ENCODE peak calls at places on chromosome 9, in seven cellular contexts. M, C, A, Y, L, P and O are unnamed samples.
A peak's percentile ranks its signal among the peaks of the same experiment; 100 is the strongest.

GRCh38 chr9:78207319-78207718 is 28.6 kb upstream of the CEP78 start:
- DNase-seq in L (no peak), M (no peak), Y (no peak), A (no peak), C (no peak), P (no peak), O (no peak)

GRCh38 chr9:112249277-112249676 is 74.2 kb upstream of the SUSD1 start:
- DNase-seq in C (no peak), P (no peak), A (no peak), Y (no peak), M (no peak), L (peak; percentile 28), O (no peak)

GRCh38 chr9:79686381-79687130 is 114.8 kb downstream of the TLE4 start:
- DNase-seq in M (peak; percentile 70), P (peak; percentile 23), C (peak; percentile 76), A (no peak), L (peak; percentile 71), Y (no peak), O (no peak)

GRCh38 chr9:116151966-116152381 is 1.6 kb upstream of the PAPPA start:
- DNase-seq in L (peak; percentile 85), C (no peak), A (no peak), M (no peak), P (no peak), Y (no peak), O (no peak)

GRCh38 chr9:89679581-89679980 is 74.8 kb downstream of the GADD45G start:
- DNase-seq in C (no peak), A (no peak), M (no peak), P (no peak), L (no peak), Y (no peak), O (no peak)

GRCh38 chr9:131608469-131609115 is 63.3 kb downstream of the PRRT1B start:
- DNase-seq in Y (peak; percentile 83), P (peak; percentile 76), L (peak; percentile 81), M (peak; percentile 88), A (peak; percentile 90), C (peak; percentile 90), O (no peak)

GRCh38 chr9:80873861-80874260 is 815.5 kb downstream of the TLE1 start:
- DNase-seq in Y (no peak), P (no peak), C (no peak), A (no peak), L (peak; percentile 19), M (no peak), O (no peak)

GRCh38 chr9:134225186-134225585 is 60.8 kb upstream of the RNU6ATAC start:
- DNase-seq in M (no peak), A (peak; percentile 18), L (no peak), P (no peak), C (no peak), Y (no peak), O (no peak)

GRCh38 chr9:125999504-125999881 is 252.3 kb downstream of the PBX3 start:
- DNase-seq in M (no peak), L (no peak), Y (no peak), P (no peak), A (no peak), C (no peak), O (no peak)

GRCh38 chr9:70610287-70610644 is 195.8 kb upstream of the KLF9 start:
- DNase-seq in C (no peak), Y (no peak), M (no peak), L (no peak), A (no peak), P (no peak), O (no peak)

GRCh38 chr9:70607329-70607728 is 192.9 kb upstream of the KLF9 start:
- DNase-seq in M (no peak), P (no peak), Y (no peak), A (no peak), C (no peak), L (no peak), O (no peak)

GRCh38 chr9:70607926-70608325 is 193.5 kb upstream of the KLF9 start:
- DNase-seq in A (no peak), L (no peak), M (no peak), P (no peak), Y (no peak), C (no peak), O (no peak)

GRCh38 chr9:70613024-70613768 is 198.7 kb upstream of the KLF9 start:
- DNase-seq in P (no peak), L (no peak), Y (no peak), M (no peak), A (no peak), C (no peak), O (no peak)

DNA sequence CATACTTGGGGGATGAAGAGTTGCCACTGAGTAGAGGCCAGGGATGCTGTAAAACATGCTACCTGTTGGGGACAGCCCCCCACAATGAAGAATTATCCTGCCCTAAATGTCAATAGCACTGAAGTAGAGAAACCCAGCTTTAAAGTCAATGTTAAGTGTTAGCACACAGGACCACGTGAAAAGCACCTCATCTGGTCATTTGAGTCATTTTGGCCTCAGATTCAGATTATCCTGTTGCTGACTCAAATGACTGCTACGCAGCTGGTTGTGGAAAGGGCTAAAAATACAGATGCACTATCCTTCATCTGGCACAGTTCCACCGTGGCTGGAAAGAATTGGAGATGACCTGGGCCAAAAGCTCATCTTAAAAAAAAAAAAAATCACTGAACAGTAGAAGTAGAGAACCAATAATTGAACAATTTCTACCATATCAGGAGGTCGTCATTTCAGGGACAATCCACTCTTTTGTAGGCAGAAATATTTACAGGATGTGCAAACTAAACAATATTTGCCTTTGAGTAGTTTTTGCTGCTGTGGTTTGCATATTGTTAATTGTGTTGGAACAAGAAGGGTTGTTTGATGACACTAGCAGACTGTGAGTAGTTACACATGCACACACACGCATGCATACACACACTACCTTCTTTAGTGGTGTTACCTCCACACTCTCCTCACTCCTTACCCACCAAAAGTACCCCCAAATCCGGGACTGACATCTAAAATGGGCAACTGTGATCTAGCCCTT is 195.3 kb upstream of the KLF9 start:
- DNase-seq in Y (no peak), A (peak; percentile 71), P (peak; percentile 72), L (peak; percentile 95), C (peak; percentile 73), M (no peak), O (no peak)
- H3K27ac ChIP-seq in Y (no peak overlapping the region), A (peak overlapping the region; percentile 55), P (peak overlapping the region; percentile 50), L (peak overlapping the region; percentile 56), C (peak overlapping the region; percentile 56), M (no peak overlapping the region), O (no peak overlapping the region)

GRCh38 chr9:91279296-91280204 is 82.2 kb downstream of the AUH start:
- DNase-seq in A (no peak), L (no peak), M (no peak), Y (no peak), C (no peak), P (no peak), O (no peak)

GRCh38 chr9:91276513-91276912 is 85.2 kb downstream of the AUH start:
- DNase-seq in M (no peak), L (no peak), Y (no peak), P (no peak), A (no peak), C (no peak), O (no peak)

GRCh38 chr9:91273853-91274552 is 87.7 kb downstream of the AUH start:
- DNase-seq in A (no peak), L (peak; percentile 65), P (no peak), Y (no peak), M (no peak), C (no peak), O (no peak)

GRCh38 chr9:91274950-91275349 is 86.8 kb downstream of the AUH start:
- DNase-seq in L (no peak), C (no peak), M (no peak), P (no peak), Y (no peak), A (no peak), O (no peak)

DNA sequence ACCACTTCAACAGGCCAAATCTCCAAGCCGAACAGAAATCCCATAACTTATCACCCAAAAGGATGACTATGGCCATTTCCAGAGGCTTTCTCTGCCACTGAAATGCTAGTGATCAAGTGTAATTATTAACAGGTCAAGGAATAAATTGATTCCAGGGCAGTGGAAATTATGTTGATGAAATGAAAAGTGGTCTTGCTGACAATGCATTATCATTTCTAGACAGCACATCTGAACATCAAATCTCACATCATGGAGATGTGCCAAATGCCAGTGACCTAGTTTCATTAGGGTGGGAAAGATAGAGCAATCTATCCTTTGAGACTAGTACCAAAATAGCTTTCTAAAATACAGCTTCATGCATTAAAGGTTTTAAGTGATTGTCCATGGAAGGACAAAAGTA is 86.1 kb downstream of the AUH start:
- DNase-seq in M (no peak), L (no peak), P (no peak), C (no peak), A (no peak), Y (no peak), O (no peak)
- H3K27ac ChIP-seq in M (no peak overlapping the region), L (no peak overlapping the region), P (no peak overlapping the region), C (no peak overlapping the region), A (no peak overlapping the region), Y (no peak overlapping the region), O (no peak overlapping the region)

GRCh38 chr9:70403166-70403565 is 11.3 kb downstream of the KLF9 start:
- DNase-seq in C (no peak), L (no peak), A (no peak), M (no peak), P (no peak), Y (no peak), O (no peak)

GRCh38 chr9:70404261-70404660 is 10.2 kb downstream of the KLF9 start:
- DNase-seq in P (no peak), M (no peak), A (no peak), L (no peak), C (no peak), Y (no peak), O (no peak)

GRCh38 chr9:70402213-70402612 is 12.2 kb downstream of the KLF9 start:
- DNase-seq in M (no peak), L (no peak), C (no peak), P (no peak), Y (no peak), A (no peak), O (no peak)

GRCh38 chr9:70405808-70406445 is 8.5 kb downstream of the KLF9 start:
- DNase-seq in A (no peak), L (no peak), P (no peak), C (no peak), Y (no peak), M (no peak), O (no peak)

DNA sequence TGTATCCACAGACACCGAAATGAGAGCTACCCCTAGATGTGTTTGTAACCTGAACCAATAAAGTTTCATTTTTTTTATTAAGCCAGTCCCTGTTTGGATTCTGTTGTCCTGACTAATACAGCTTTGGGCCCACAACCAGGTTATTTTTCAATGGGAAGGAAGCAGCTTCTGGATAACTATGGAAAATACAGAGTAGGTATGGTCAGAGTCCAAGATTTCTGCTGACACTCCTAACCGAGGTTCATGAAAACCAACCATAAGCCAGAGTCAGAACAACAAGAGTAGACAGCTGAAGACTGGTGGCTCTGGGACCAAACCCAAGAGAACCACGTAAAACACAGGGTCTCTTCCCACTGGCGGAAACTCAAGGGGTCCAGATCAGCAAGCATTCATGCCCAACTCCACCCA is 10.8 kb downstream of the KLF9 start:
- DNase-seq in Y (no peak), C (no peak), P (no peak), M (no peak), L (no peak), A (no peak), O (no peak)
- H3K27ac ChIP-seq in Y (no peak overlapping the region), C (peak overlapping the region; percentile 57), P (peak overlapping the region; percentile 76), M (no peak overlapping the region), L (no peak overlapping the region), A (peak overlapping the region; percentile 73), O (no peak overlapping the region)

DNA sequence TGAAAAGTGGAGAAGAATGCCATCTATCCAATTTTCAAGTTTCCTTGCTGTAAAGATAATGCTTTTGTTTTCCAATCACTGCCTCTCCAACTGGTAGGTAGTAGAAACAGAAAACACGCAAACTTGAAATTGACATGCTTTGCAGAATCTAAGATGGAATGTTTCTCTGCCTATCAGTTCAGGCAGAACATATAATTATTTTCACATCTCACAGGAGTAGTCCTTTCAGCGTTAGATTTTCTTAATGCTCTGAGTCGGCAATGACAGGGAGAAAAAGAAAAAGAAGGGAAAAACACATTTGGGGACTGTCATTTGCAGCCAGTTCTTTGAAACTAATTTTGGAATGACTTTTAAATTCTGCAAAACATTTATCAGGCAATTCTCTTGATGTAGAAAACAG is 818.7 kb upstream of the PTPRD start:
- DNase-seq in L (no peak), M (no peak), A (no peak), Y (no peak), P (no peak), C (no peak), O (no peak)
- H3K27ac ChIP-seq in L (no peak overlapping the region), M (no peak overlapping the region), A (no peak overlapping the region), Y (no peak overlapping the region), P (no peak overlapping the region), C (no peak overlapping the region), O (no peak overlapping the region)